ENCODE peak calls at places on chromosome 11, in seven cellular contexts. One of them, this sample, is unnamed.

GRCh38 chr11:2592559-2593392 is 107.0 kb downstream of the KCNQ1OT1 start:
- DNase-seq in HEK293T: no peak
- DNase-seq in left ventricle myocardium inferior: no peak
- DNase-seq in stimulated activated CD8-positive, alpha-beta memory T cell treated with anti-CD3 and anti-CD28 coated beads, Interleukin-4, amount 100 ng/mL, for 1 hour: no peak
- DNase-seq in fibroblast of the conjunctiva: no peak
- DNase-seq in Panc1: no peak
- DNase-seq in CD4-positive, alpha-beta T cell: no peak
- DNase-seq in this sample: peak

GRCh38 chr11:65295001-65295400 is 19.7 kb upstream of the CDC42EP2 start:
- DNase-seq in HEK293T: no peak
- DNase-seq in Panc1: no peak
- DNase-seq in stimulated activated CD8-positive, alpha-beta memory T cell treated with anti-CD3 and anti-CD28 coated beads, Interleukin-4, amount 100 ng/mL, for 1 hour: no peak
- DNase-seq in fibroblast of the conjunctiva: no peak
- DNase-seq in CD4-positive, alpha-beta T cell: no peak
- DNase-seq in left ventricle myocardium inferior: peak
- DNase-seq in this sample: no peak

GRCh38 chr11:27234043-27234668 is 128.9 kb downstream of the CCDC34 start:
- DNase-seq in HEK293T: peak
- DNase-seq in CD4-positive, alpha-beta T cell: no peak
- DNase-seq in left ventricle myocardium inferior: peak
- DNase-seq in stimulated activated CD8-positive, alpha-beta memory T cell treated with anti-CD3 and anti-CD28 coated beads, Interleukin-4, amount 100 ng/mL, for 1 hour: no peak
- DNase-seq in fibroblast of the conjunctiva: peak
- DNase-seq in Panc1: no peak
- DNase-seq in this sample: no peak

GRCh38 chr11:47395225-47396048 is 13.0 kb upstream of the SLC39A13 start:
- DNase-seq in HEK293T: no peak
- DNase-seq in left ventricle myocardium inferior: no peak
- DNase-seq in stimulated activated CD8-positive, alpha-beta memory T cell treated with anti-CD3 and anti-CD28 coated beads, Interleukin-4, amount 100 ng/mL, for 1 hour: no peak
- DNase-seq in fibroblast of the conjunctiva: no peak
- DNase-seq in CD4-positive, alpha-beta T cell: no peak
- DNase-seq in Panc1: no peak
- DNase-seq in this sample: no peak

GRCh38 chr11:13972033-13972910 is 9.7 kb downstream of the SPON1 start:
- DNase-seq in Panc1: no peak
- DNase-seq in CD4-positive, alpha-beta T cell: no peak
- DNase-seq in fibroblast of the conjunctiva: peak
- DNase-seq in left ventricle myocardium inferior: no peak
- DNase-seq in stimulated activated CD8-positive, alpha-beta memory T cell treated with anti-CD3 and anti-CD28 coated beads, Interleukin-4, amount 100 ng/mL, for 1 hour: no peak
- DNase-seq in HEK293T: no peak
- DNase-seq in this sample: no peak

GRCh38 chr11:64638829-64639228 is 47.8 kb downstream of the SLC22A12 start:
- DNase-seq in Panc1: no peak
- DNase-seq in fibroblast of the conjunctiva: no peak
- DNase-seq in HEK293T: no peak
- DNase-seq in stimulated activated CD8-positive, alpha-beta memory T cell treated with anti-CD3 and anti-CD28 coated beads, Interleukin-4, amount 100 ng/mL, for 1 hour: no peak
- DNase-seq in left ventricle myocardium inferior: no peak
- DNase-seq in CD4-positive, alpha-beta T cell: no peak
- DNase-seq in this sample: no peak

GRCh38 chr11:1078191-1078601 is 3.5 kb downstream of the MUC2 start:
- DNase-seq in HEK293T: no peak
- DNase-seq in CD4-positive, alpha-beta T cell: no peak
- DNase-seq in stimulated activated CD8-positive, alpha-beta memory T cell treated with anti-CD3 and anti-CD28 coated beads, Interleukin-4, amount 100 ng/mL, for 1 hour: no peak
- DNase-seq in fibroblast of the conjunctiva: no peak
- DNase-seq in left ventricle myocardium inferior: no peak
- DNase-seq in Panc1: no peak
- DNase-seq in this sample: no peak

GRCh38 chr11:112822478-112823274 is 138.5 kb upstream of the NCAM1 start:
- DNase-seq in stimulated activated CD8-positive, alpha-beta memory T cell treated with anti-CD3 and anti-CD28 coated beads, Interleukin-4, amount 100 ng/mL, for 1 hour: no peak
- DNase-seq in CD4-positive, alpha-beta T cell: no peak
- DNase-seq in fibroblast of the conjunctiva: no peak
- DNase-seq in Panc1: no peak
- DNase-seq in left ventricle myocardium inferior: no peak
- DNase-seq in HEK293T: no peak
- DNase-seq in this sample: peak

GRCh38 chr11:75492181-75492820 is 33.4 kb downstream of the GDPD5 start:
- DNase-seq in fibroblast of the conjunctiva: no peak
- DNase-seq in left ventricle myocardium inferior: no peak
- DNase-seq in HEK293T: no peak
- DNase-seq in Panc1: no peak
- DNase-seq in CD4-positive, alpha-beta T cell: peak
- DNase-seq in stimulated activated CD8-positive, alpha-beta memory T cell treated with anti-CD3 and anti-CD28 coated beads, Interleukin-4, amount 100 ng/mL, for 1 hour: peak
- DNase-seq in this sample: no peak

GRCh38 chr11:75474878-75475766 is 42.1 kb upstream of the KLHL35 start:
- DNase-seq in stimulated activated CD8-positive, alpha-beta memory T cell treated with anti-CD3 and anti-CD28 coated beads, Interleukin-4, amount 100 ng/mL, for 1 hour: peak
- DNase-seq in Panc1: no peak
- DNase-seq in CD4-positive, alpha-beta T cell: peak
- DNase-seq in fibroblast of the conjunctiva: peak
- DNase-seq in left ventricle myocardium inferior: peak
- DNase-seq in HEK293T: no peak
- DNase-seq in this sample: peak

GRCh38 chr11:123246749-123247497 is 51.9 kb upstream of the CLMP start:
- DNase-seq in Panc1: peak
- DNase-seq in CD4-positive, alpha-beta T cell: peak
- DNase-seq in fibroblast of the conjunctiva: peak
- DNase-seq in HEK293T: peak
- DNase-seq in left ventricle myocardium inferior: peak
- DNase-seq in stimulated activated CD8-positive, alpha-beta memory T cell treated with anti-CD3 and anti-CD28 coated beads, Interleukin-4, amount 100 ng/mL, for 1 hour: peak
- DNase-seq in this sample: peak